ENCODE peak calls at places on chromosome 5, in six cellular contexts. Z is neural crest cell; T is choroid plexus epithelial cell; P is activated naive CD8-positive, alpha-beta T cell treated with anti-CD3 and anti-CD28 coated beads, Interleukin-2, amount 50 U/mL, for 16 hours; R is neural progenitor cell; H is heart left ventricle. F is an unnamed sample.

GRCh38 chr5:131260895-131261294 is 3.0 kb upstream of the CDC42SE2 start:
- DNase-seq in P (no peak), Z (no peak), H (no peak), R (no peak), T (peak; percentile 74), F (no peak)

GRCh38 chr5:24539625-24540024 is 105.2 kb downstream of the CDH10 start:
- DNase-seq in R (no peak), Z (no peak), T (peak; percentile 7), H (no peak), P (no peak), F (no peak)

GRCh38 chr5:135007749-135008363 is 26.2 kb downstream of the PITX1 start:
- DNase-seq in P (no peak), H (peak; percentile 8), Z (no peak), T (no peak), R (no peak), F (no peak)

GRCh38 chr5:144028644-144029043 is 141.8 kb downstream of the YIPF5 start:
- DNase-seq in Z (no peak), H (no peak), P (no peak), R (no peak), T (peak; percentile 80), F (no peak)

GRCh38 chr5:138989720-138990119 is 114.6 kb upstream of the LRRTM2 start:
- DNase-seq in Z (no peak), T (peak; percentile 29), R (no peak), H (peak; percentile 1), P (no peak), F (no peak)

GRCh38 chr5:79511945-79512493 is 1.9 kb downstream of the HOMER1 start:
- DNase-seq in P (no peak), R (peak; percentile 46), Z (no peak), T (no peak), H (no peak), F (no peak)

GRCh38 chr5:108654042-108654441 is 93.7 kb upstream of the FER start:
- DNase-seq in T (no peak), R (no peak), Z (no peak), H (no peak), P (no peak), F (no peak)

GRCh38 chr5:174560861-174561260 is 163.5 kb upstream of the MSX2 start:
- DNase-seq in H (no peak), Z (no peak), P (no peak), T (no peak), R (no peak), F (no peak)

GRCh38 chr5:159290741-159291140 is 27.7 kb downstream of the UBLCP1 start:
- DNase-seq in P (no peak), T (peak; percentile 79), R (no peak), H (no peak), Z (no peak), F (no peak)

GRCh38 chr5:52760695-52761366 is 26.9 kb upstream of the ITGA1 start:
- DNase-seq in P (no peak), R (no peak), H (no peak), Z (no peak), T (no peak), F (no peak)

GRCh38 chr5:179765400-179765799 is 28.4 kb upstream of the LTC4S start:
- DNase-seq in R (no peak), Z (no peak), H (peak; percentile 52), P (no peak), T (peak; percentile 89), F (peak; percentile 67)

GRCh38 chr5:94562327-94562971 is 56.0 kb downstream of the KIAA0825 start:
- DNase-seq in P (no peak), T (no peak), H (no peak), R (no peak), Z (no peak), F (no peak)

GRCh38 chr5:80275347-80275746 is 19.5 kb upstream of the SERINC5 start:
- DNase-seq in H (no peak), T (peak; percentile 63), Z (no peak), R (peak; percentile 57), P (no peak), F (no peak)

GRCh38 chr5:136053336-136054121 is 24.7 kb downstream of the TGFBI start:
- DNase-seq in H (no peak), T (peak; percentile 94), R (no peak), Z (no peak), P (no peak), F (no peak)

GRCh38 chr5:52521236-52521635 is 266.5 kb upstream of the ITGA1 start:
- DNase-seq in R (no peak), P (no peak), Z (no peak), T (no peak), H (no peak), F (no peak)

GRCh38 chr5:172858511-172858989 is 24.5 kb downstream of the ERGIC1 start:
- DNase-seq in Z (no peak), T (no peak), P (no peak), R (no peak), H (no peak), F (no peak)

GRCh38 chr5:60482301-60482700 is 217.7 kb downstream of the DEPDC1B start:
- DNase-seq in R (no peak), P (no peak), H (no peak), T (no peak), Z (no peak), F (no peak)

GRCh38 chr5:1127991-1128785 is 16.3 kb upstream of the SLC12A7 start:
- DNase-seq in H (peak; percentile 75), R (no peak), P (no peak), Z (no peak), T (no peak), F (peak; percentile 80)

GRCh38 chr5:58455966-58456365 is 3.9 kb downstream of the PLK2 start:
- DNase-seq in T (no peak), P (no peak), Z (no peak), H (no peak), R (no peak), F (no peak)

GRCh38 chr5:133848306-133848924 is 120.0 kb downstream of the C5orf15 start:
- DNase-seq in H (no peak), R (no peak), P (no peak), T (no peak), Z (no peak), F (no peak)

GRCh38 chr5:173575985-173576384 is 40.5 kb downstream of the BOD1 start:
- DNase-seq in P (no peak), T (no peak), Z (no peak), R (no peak), H (no peak), F (no peak)

GRCh38 chr5:159764283-159764927 is 151.9 kb upstream of the ADRA1B start:
- DNase-seq in T (peak; percentile 94), Z (no peak), R (no peak), P (no peak), H (peak; percentile 36), F (no peak)

GRCh38 chr5:170892201-170892600 is 30.4 kb downstream of the RANBP17 start:
- DNase-seq in R (no peak), T (peak; percentile 85), P (no peak), Z (no peak), H (no peak), F (no peak)

GRCh38 chr5:96172436-96172835 is 210.8 kb upstream of the ELL2 start:
- DNase-seq in R (no peak), T (peak; percentile 86), H (no peak), Z (no peak), P (no peak), F (no peak)

GRCh38 chr5:180423133-180423532 is 70.0 kb upstream of the GFPT2 start:
- DNase-seq in R (no peak), P (no peak), Z (no peak), H (no peak), T (no peak), F (no peak)

GRCh38 chr5:61018102-61018501 is 73.1 kb downstream of the NDUFAF2 start:
- DNase-seq in R (no peak), T (no peak), H (no peak), Z (no peak), P (no peak), F (no peak)

GRCh38 chr5:108541816-108542215 is 159.9 kb upstream of the FBXL17 start:
- DNase-seq in H (no peak), T (no peak), Z (no peak), R (no peak), P (no peak), F (no peak)

GRCh38 chr5:164627051-164627450 is 1121.6 kb downstream of the MAT2B start:
- DNase-seq in P (no peak), Z (no peak), R (no peak), T (no peak), H (no peak), F (no peak)